ENCODE peak calls at places on chromosomes 16 and 17, in six cellular contexts. E is GF-D8; A is activated CD4-positive, alpha-beta T cell treated with anti-CD3 and anti-CD28 coated beads, Interleukin-2, amount 10 ng/mL, durations not matched to agents 7 days and 5 days; L is ACHN; H is iris pigment epithelial cell; O is stimulated activated CD8-positive, alpha-beta memory T cell treated with anti-CD3 and anti-CD28 coated beads, Interleukin-12 subunit alpha, Interleukin-12 subunit beta, amount 100 ng/mL, for 4 hours. F is an unnamed sample.

GRCh38 chr17:31413871-31414589 is 22.6 kb downstream of the RAB11FIP4 start:
- DNase-seq in A (no peak), H (peak), O (no peak), L (no peak), E (no peak), F (peak)

GRCh38 chr16:85359147-85359822 is 247.0 kb upstream of the CIBAR2 start:
- DNase-seq in A (no peak), L (no peak), O (no peak), H (no peak), E (no peak), F (no peak)

GRCh38 chr16:1696863-1697262 is 9.1 kb upstream of the MAPK8IP3 start:
- DNase-seq in A (no peak), L (no peak), E (no peak), O (no peak), H (peak), F (peak)

GRCh38 chr16:1772362-1772907 is at the start of gene EME2:
- DNase-seq in E (no peak), A (peak), H (peak), L (peak), O (no peak), F (peak)

GRCh38 chr17:40070895-40071719 is 8.3 kb downstream of the THRA start:
- DNase-seq in L (peak), O (no peak), A (no peak), E (no peak), H (no peak), F (peak)

GRCh38 chr17:43759836-43760235 is 1.2 kb upstream of the SOST start:
- DNase-seq in O (no peak), A (no peak), E (no peak), L (no peak), H (no peak), F (peak)

GRCh38 chr16:57807968-57808528 is 5.8 kb upstream of the KIFC3 start:
- DNase-seq in H (peak), O (peak), L (peak), E (peak), A (peak), F (peak)

GRCh38 chr17:82563318-82563717 is 43.8 kb downstream of the FOXK2 start:
- DNase-seq in A (no peak), O (no peak), L (no peak), H (no peak), E (no peak), F (no peak)

GRCh38 chr16:27679899-27680298 is 130.0 kb downstream of the KATNIP start:
- DNase-seq in A (no peak), O (no peak), E (no peak), H (no peak), L (no peak), F (no peak)

GRCh38 chr17:81808778-81809555 is 5.0 kb downstream of the GCGR start:
- DNase-seq in A (no peak), H (no peak), L (no peak), O (no peak), E (no peak), F (no peak)